ENCODE peak calls at places on chromosomes 5 and 9, in six cellular contexts. L is ovary, Q is suprapubic skin, H is A549, C is uterus, G is spleen. F is an unnamed sample.

GRCh38 chr9:134967547-134967930 is 49.8 kb upstream of the FCN1 start:
- DNase-seq in L (no peak), Q (peak; percentile 30), H (no peak), C (no peak), G (peak; percentile 73), F (no peak)

GRCh38 chr5:149675467-149676201 is 54.5 kb upstream of the PPARGC1B start:
- DNase-seq in L (no peak), Q (no peak), H (no peak), C (no peak), G (no peak), F (peak; percentile 52)

GRCh38 chr9:98429613-98430012 is 174.2 kb upstream of the TBC1D2 start:
- DNase-seq in L (no peak), Q (no peak), H (no peak), C (no peak), G (no peak), F (no peak)

GRCh38 chr5:62568800-62569432 is 9.7 kb upstream of the LRRC70 start:
- DNase-seq in L (no peak), Q (no peak), H (no peak), C (no peak), G (no peak), F (no peak)

GRCh38 chr9:75105841-75106240 is 17.5 kb downstream of the OSTF1 start:
- DNase-seq in L (no peak), Q (no peak), H (no peak), C (no peak), G (no peak), F (no peak)

GRCh38 chr5:72815580-72816296 is 723 bp upstream of the TNPO1 start:
- DNase-seq in L (no peak), Q (no peak), H (peak; percentile 30), C (no peak), G (no peak), F (no peak)

GRCh38 chr9:106980551-106981101 is 117.7 kb downstream of the ZNF462 start:
- DNase-seq in L (no peak), Q (no peak), H (no peak), C (no peak), G (no peak), F (no peak)

GRCh38 chr5:179373101-179373934 is 28.1 kb upstream of the ADAMTS2 start:
- DNase-seq in L (no peak), Q (peak; percentile 48), H (no peak), C (no peak), G (peak; percentile 49), F (no peak)

GRCh38 chr5:180649297-180650039 is at the start of gene FLT4:
- DNase-seq in L (no peak), Q (peak; percentile 47), H (peak; percentile 23), C (peak; percentile 7), G (no peak), F (no peak)

GRCh38 chr5:125011982-125012381 is 265.5 kb upstream of the ZNF608 start:
- DNase-seq in L (no peak), Q (no peak), H (no peak), C (no peak), G (no peak), F (no peak)

GRCh38 chr5:119386945-119387344 is 31.1 kb downstream of the TNFAIP8 start:
- DNase-seq in L (no peak), Q (no peak), H (no peak), C (no peak), G (no peak), F (peak; percentile 56)

GRCh38 chr5:81247441-81247972 is 14.4 kb downstream of the CKMT2 start:
- DNase-seq in L (no peak), Q (no peak), H (no peak), C (no peak), G (no peak), F (no peak)

GRCh38 chr9:126376311-126376902 is 49.8 kb downstream of the MVB12B start:
- DNase-seq in L (no peak), Q (no peak), H (no peak), C (no peak), G (no peak), F (no peak)

GRCh38 chr5:53613036-53613435 is 52.6 kb downstream of the NDUFS4 start:
- DNase-seq in L (no peak), Q (no peak), H (no peak), C (no peak), G (no peak), F (no peak)

GRCh38 chr5:160539431-160539830 is 117.8 kb downstream of the PTTG1 start:
- DNase-seq in L (no peak), Q (no peak), H (no peak), C (no peak), G (no peak), F (no peak)

GRCh38 chr5:72920690-72921089 is 35.2 kb upstream of the FCHO2 start:
- DNase-seq in L (no peak), Q (no peak), H (peak; percentile 33), C (no peak), G (no peak), F (no peak)

GRCh38 chr5:115920171-115920725 is 42.0 kb upstream of the LVRN start:
- DNase-seq in L (no peak), Q (no peak), H (no peak), C (no peak), G (no peak), F (no peak)

GRCh38 chr9:82750411-82750918 is 312.5 kb downstream of the RASEF start:
- DNase-seq in L (no peak), Q (no peak), H (no peak), C (no peak), G (no peak), F (no peak)

GRCh38 chr5:1876708-1877433 is 5.9 kb downstream of the IRX4 start:
- DNase-seq in L (no peak), Q (no peak), H (no peak), C (no peak), G (no peak), F (no peak)

GRCh38 chr5:150540615-150541396 is 32.9 kb downstream of the NDST1 start:
- DNase-seq in L (peak; percentile 81), Q (no peak), H (no peak), C (no peak), G (peak; percentile 4), F (peak; percentile 81)

GRCh38 chr5:89105836-89106235 is 222.9 kb upstream of the MEF2C start:
- DNase-seq in L (no peak), Q (no peak), H (no peak), C (no peak), G (no peak), F (no peak)

GRCh38 chr5:15615859-15616258 is 115.9 kb downstream of the FBXL7 start:
- DNase-seq in L (no peak), Q (no peak), H (no peak), C (no peak), G (no peak), F (no peak)

GRCh38 chr5:103774736-103775135 is 212.1 kb upstream of the NUDT12 start:
- DNase-seq in L (no peak), Q (no peak), H (no peak), C (no peak), G (no peak), F (no peak)

GRCh38 chr5:31122998-31123950 is 70.2 kb upstream of the CDH6 start:
- DNase-seq in L (no peak), Q (no peak), H (no peak), C (no peak), G (no peak), F (no peak)

GRCh38 chr9:33818167-33818831 is 1.3 kb downstream of the UBE2R2 start:
- DNase-seq in L (no peak), Q (no peak), H (no peak), C (peak; percentile 42), G (no peak), F (peak; percentile 76)

GRCh38 chr9:33814816-33815215 is 2.1 kb upstream of the UBE2R2 start:
- DNase-seq in L (no peak), Q (no peak), H (no peak), C (no peak), G (no peak), F (no peak)

GRCh38 chr9:33817327-33818166 is 587 bp downstream of the UBE2R2 start:
- DNase-seq in L (peak; percentile 53), Q (peak; percentile 79), H (peak; percentile 83), C (peak; percentile 54), G (peak; percentile 90), F (peak; percentile 67)

GRCh38 chr9:33815781-33816180 is 1.2 kb upstream of the UBE2R2 start:
- DNase-seq in L (no peak), Q (no peak), H (no peak), C (no peak), G (no peak), F (no peak)

GRCh38 chr9:33816327-33817252 is at the start of gene UBE2R2:
- DNase-seq in L (peak; percentile 87), Q (peak; percentile 94), H (peak; percentile 95), C (peak; percentile 89), G (peak; percentile 97), F (peak; percentile 95)
- TF ChIP-seq POLR2A in L (peak; percentile 60), Q (peak; percentile 24), H (peak; percentile 53), C (peak; percentile 29), G (peak; percentile 16), F (peak; percentile 84)

GRCh38 chr5:3310551-3311340 is 284.9 kb upstream of the IRX1 start:
- DNase-seq in L (no peak), Q (peak; percentile 78), H (no peak), C (no peak), G (no peak), F (no peak)
- H3K4me3 ChIP-seq in L (no peak overlapping the region), Q (no peak overlapping the region), H (no peak overlapping the region), C (no peak overlapping the region), G (no peak overlapping the region), F (no peak overlapping the region)

GRCh38 chr5:172622091-172623046 is 18.7 kb upstream of the NEURL1B start:
- DNase-seq in L (no peak), Q (peak; percentile 42), H (no peak), C (peak; percentile 14), G (peak; percentile 37), F (no peak)
- TF ChIP-seq POLR2A in L (no peak), Q (no peak), H (no peak), C (no peak), G (no peak), F (no peak)

DNA sequence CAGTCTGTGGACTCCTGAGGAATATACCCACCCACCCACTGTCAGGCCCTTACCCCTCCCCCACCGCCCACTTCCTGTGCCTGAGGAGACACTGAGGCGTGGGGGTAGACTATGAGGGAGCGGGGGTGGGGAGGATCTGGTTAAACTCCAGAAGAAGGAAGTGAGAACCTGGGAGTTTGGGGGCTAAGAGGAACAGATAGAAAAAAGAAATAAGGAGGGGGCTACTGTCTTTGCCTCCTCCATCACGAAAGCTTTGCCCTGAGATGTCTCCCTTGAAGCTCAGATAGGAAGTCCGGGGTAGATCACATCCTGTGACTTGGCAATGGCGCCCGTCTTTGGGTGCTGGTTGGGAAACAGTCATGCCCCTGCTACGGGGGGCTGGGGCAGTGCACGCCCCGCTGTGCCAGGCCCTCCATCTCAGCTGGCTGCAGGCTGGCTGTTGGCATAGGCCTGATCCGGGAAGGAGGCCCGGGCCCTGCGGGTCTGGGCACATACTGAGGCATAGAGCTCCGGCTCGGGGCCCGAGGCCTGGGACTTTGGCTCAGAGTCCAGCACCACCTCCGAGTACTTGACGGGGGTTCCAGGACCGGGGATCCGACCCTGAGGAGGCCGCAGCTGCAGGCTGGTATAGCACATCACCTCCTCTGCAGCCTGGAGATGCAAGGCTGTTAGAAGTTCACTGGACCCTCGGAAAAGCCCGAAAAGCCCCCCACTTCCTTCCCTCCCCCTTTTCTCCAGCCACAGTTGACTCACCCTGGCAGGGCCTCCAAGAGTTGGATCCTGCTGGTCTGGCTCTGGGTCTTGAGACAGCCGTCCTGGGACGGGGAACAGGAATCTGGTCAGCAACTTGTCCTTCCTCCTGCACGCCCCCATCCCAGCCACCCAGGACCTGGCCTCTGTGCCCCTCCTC is 1.0 kb downstream of the SIT1 start:
- DNase-seq in L (no peak), Q (peak; percentile 70), H (no peak), C (peak; percentile 28), G (peak; percentile 84), F (no peak)
- H3K4me3 ChIP-seq in L (no peak overlapping the region), Q (peak overlapping the region; percentile 9), H (no peak overlapping the region), C (no peak overlapping the region), G (peak overlapping the region; percentile 73), F (peak overlapping the region; percentile 54)

F was measured in heart left ventricle.